ENCODE peak calls at places on chromosomes 3 and 15, in six cellular contexts. A, G, U, J, I and R are unnamed samples.

GRCh38 chr3:128823638-128824037 is 55.8 kb upstream of the ACAD9 start:
- DNase-seq in A (no peak), I (no peak), J (no peak), U (no peak), G (no peak), R (no peak)

GRCh38 chr3:187735837-187736236 is 9.4 kb downstream of the BCL6 start:
- DNase-seq in G (peak; percentile 27), I (no peak), A (peak; percentile 30), U (no peak), J (no peak), R (no peak)

GRCh38 chr3:186520436-186520835 is 23.7 kb downstream of the CRYGS start:
- DNase-seq in G (no peak), A (no peak), U (no peak), J (no peak), I (no peak), R (no peak)

GRCh38 chr3:147572970-147573340 is 163.8 kb downstream of the ZIC1 start:
- DNase-seq in G (no peak), J (no peak), A (no peak), U (no peak), I (peak; percentile 9), R (no peak)

GRCh38 chr3:79521221-79521848 is 246.5 kb downstream of the ROBO1 start:
- DNase-seq in G (peak; percentile 17), U (no peak), J (peak; percentile 48), A (peak; percentile 51), I (peak; percentile 27), R (no peak)

GRCh38 chr3:98038241-98038640 is 3.1 kb upstream of the GABRR3 start:
- DNase-seq in I (no peak), A (peak; percentile 11), J (no peak), U (no peak), G (no peak), R (no peak)

GRCh38 chr15:34304613-34305012 is 33.0 kb downstream of the SLC12A6 start:
- DNase-seq in I (no peak), J (no peak), U (no peak), G (peak; percentile 25), A (peak; percentile 76), R (no peak)

GRCh38 chr3:171339606-171340005 is 120.6 kb downstream of the TNIK start:
- DNase-seq in J (no peak), I (no peak), A (no peak), U (no peak), G (no peak), R (no peak)

GRCh38 chr3:149736180-149737100 is 15.8 kb downstream of the COMMD2 start:
- DNase-seq in U (no peak), I (peak; percentile 33), A (peak; percentile 73), J (no peak), G (peak; percentile 33), R (no peak)

GRCh38 chr15:89912674-89913396 is at the start of gene ARPIN:
- DNase-seq in G (peak; percentile 80), U (no peak), A (peak; percentile 24), I (peak; percentile 69), J (peak; percentile 48), R (peak; percentile 69)

GRCh38 chr3:56761023-56761422 is 40.7 kb downstream of the ARHGEF3 start:
- DNase-seq in U (no peak), I (no peak), J (no peak), A (no peak), G (no peak), R (no peak)

GRCh38 chr3:182258538-182259177 is 534.6 kb upstream of the ATP11B start:
- DNase-seq in G (no peak), I (no peak), U (no peak), J (peak; percentile 55), A (peak; percentile 41), R (no peak)

GRCh38 chr3:184597783-184598182 is 36.2 kb downstream of the EPHB3 start:
- DNase-seq in G (no peak), I (no peak), U (no peak), A (no peak), J (no peak), R (no peak)

GRCh38 chr15:72237286-72238224 is 6.6 kb upstream of the PKM start:
- DNase-seq in I (peak; percentile 97), G (peak; percentile 92), U (no peak), J (no peak), A (peak; percentile 98), R (no peak)

GRCh38 chr3:71582612-71583568 is 638 bp downstream of the FOXP1 start:
- DNase-seq in A (peak; percentile 70), G (peak; percentile 24), J (peak; percentile 80), I (no peak), U (peak; percentile 95), R (no peak)

GRCh38 chr15:64197425-64197824 is 34.6 kb upstream of the PPIB start:
- DNase-seq in U (no peak), J (no peak), I (peak; percentile 72), A (no peak), G (no peak), R (no peak)

GRCh38 chr15:36850864-36851263 is 249.5 kb downstream of the MEIS2 start:
- DNase-seq in I (no peak), U (no peak), A (no peak), J (no peak), G (no peak), R (no peak)

GRCh38 chr15:35912196-35912595 is 366.2 kb upstream of the DPH6 start:
- DNase-seq in G (no peak), U (no peak), A (peak; percentile 38), I (no peak), J (no peak), R (no peak)

GRCh38 chr3:27345959-27346865 is 23.0 kb downstream of the NEK10 start:
- DNase-seq in A (no peak), I (no peak), G (no peak), J (no peak), U (no peak), R (no peak)

GRCh38 chr15:101051291-101052030 is 132.3 kb downstream of the LRRK1 start:
- DNase-seq in A (no peak), J (no peak), G (no peak), I (no peak), U (peak; percentile 63), R (no peak)

GRCh38 chr15:75809986-75810750 is 33.1 kb upstream of the UBE2Q2 start:
- DNase-seq in I (peak; percentile 29), A (peak; percentile 30), G (no peak), U (no peak), J (no peak), R (peak; percentile 26)

GRCh38 chr3:69116897-69117296 is 5.5 kb downstream of the LMOD3 start:
- DNase-seq in G (no peak), U (no peak), A (no peak), I (no peak), J (no peak), R (no peak)

GRCh38 chr3:134776518-134776917 is 18.5 kb upstream of the EPHB1 start:
- DNase-seq in I (no peak), G (no peak), A (no peak), J (no peak), U (no peak), R (no peak)

GRCh38 chr15:62880278-62880677 is 162.3 kb upstream of the TPM1 start:
- DNase-seq in U (no peak), G (no peak), J (no peak), A (peak; percentile 74), I (peak; percentile 41), R (no peak)

GRCh38 chr15:37837276-37837675 is 97.2 kb upstream of the TMCO5A start:
- DNase-seq in J (no peak), I (peak; percentile 7), G (no peak), U (no peak), A (peak; percentile 53), R (no peak)